ENCODE peak calls at places on chromosomes 3 and 15, in five cellular contexts. I is HepG2, Z is K562, K is GM12878, B is H1. M is an unnamed sample.

GRCh38 chr15:44738340-44738984 is 2.1 kb downstream of the TRIM69 start:
- DNase-seq in B (no peak), I (peak), Z (peak), K (no peak), M (no peak)

GRCh38 chr3:150763122-150763840 is at the start of gene SIAH2:
- DNase-seq in Z (peak), I (peak), B (peak), K (peak), M (peak)

GRCh38 chr3:150743508-150743907 is 19.5 kb downstream of the SIAH2 start:
- DNase-seq in K (no peak), Z (no peak), B (no peak), I (no peak), M (no peak)

GRCh38 chr15:71707230-71708051 is 102.9 kb upstream of the NR2E3 start:
- DNase-seq in Z (no peak), I (no peak), B (no peak), K (no peak), M (no peak)

GRCh38 chr3:10390641-10391373 is 69.9 kb upstream of the SEC13 start:
- DNase-seq in K (no peak), I (no peak), Z (no peak), B (no peak), M (no peak)

GRCh38 chr3:123732447-123732846 is 147.6 kb upstream of the HACD2 start:
- DNase-seq in K (no peak), B (no peak), I (peak), Z (no peak), M (no peak)

GRCh38 chr3:59327324-59327939 is 277.6 kb upstream of the CFAP20DC start:
- DNase-seq in K (no peak), Z (no peak), B (no peak), I (no peak), M (no peak)

GRCh38 chr15:69459063-69459462 is 6.4 kb downstream of the RPLP1 start:
- DNase-seq in K (no peak), I (no peak), Z (no peak), B (no peak), M (no peak)

GRCh38 chr3:194235160-194235559 is 99.2 kb downstream of the HES1 start:
- DNase-seq in Z (no peak), B (peak), K (no peak), I (no peak), M (no peak)

GRCh38 chr3:31980530-31981205 is 394 bp downstream of the OSBPL10 start:
- DNase-seq in I (peak), B (peak), K (no peak), Z (no peak), M (peak)

GRCh38 chr3:159987291-159987711 is 1.3 kb upstream of the IL12A start:
- DNase-seq in Z (no peak), I (no peak), K (no peak), B (no peak), M (no peak)

GRCh38 chr15:27268923-27269322 is 297.9 kb downstream of the GABRG3 start:
- DNase-seq in Z (no peak), B (no peak), I (no peak), K (no peak), M (no peak)

GRCh38 chr15:78312956-78313355 is 13.5 kb upstream of the SKIC8 start:
- DNase-seq in K (no peak), B (no peak), I (no peak), Z (no peak), M (no peak)

GRCh38 chr15:38373016-38373415 is 80.9 kb upstream of the FAM98B start:
- DNase-seq in B (no peak), I (no peak), K (no peak), Z (no peak), M (no peak)

GRCh38 chr3:179244874-179245273 is 6.0 kb downstream of the KCNMB3 start:
- DNase-seq in I (no peak), B (no peak), Z (no peak), K (no peak), M (no peak)

GRCh38 chr3:43309372-43310305 is 23.3 kb downstream of the SNRK start:
- DNase-seq in I (no peak), Z (no peak), B (no peak), K (no peak), M (no peak)

GRCh38 chr3:135565481-135565880 is 400.0 kb upstream of the PPP2R3A start:
- DNase-seq in K (no peak), Z (no peak), I (no peak), B (no peak), M (no peak)

GRCh38 chr15:91182096-91182495 is 82.0 kb downstream of the SV2B start:
- DNase-seq in Z (no peak), I (no peak), B (no peak), K (no peak), M (no peak)

GRCh38 chr15:91192285-91193058 is 92.4 kb downstream of the SV2B start:
- DNase-seq in B (no peak), I (no peak), K (no peak), Z (no peak), M (no peak)

GRCh38 chr15:91184441-91184840 is 84.4 kb downstream of the SV2B start:
- DNase-seq in K (no peak), I (no peak), B (no peak), Z (no peak), M (no peak)

GRCh38 chr15:91183630-91184029 is 83.6 kb downstream of the SV2B start:
- DNase-seq in B (no peak), I (no peak), Z (no peak), K (no peak), M (no peak)

GRCh38 chr15:91186892-91187644 is 87.0 kb downstream of the SV2B start:
- DNase-seq in B (no peak), I (peak), K (no peak), Z (no peak), M (no peak)
- TF ChIP-seq ATF2 in B (no peak), I (no peak), K (no peak), Z (no peak), M (no peak)

GRCh38 chr3:109035082-109035481 is 81.4 kb upstream of the GUCA1C start:
- DNase-seq in B (no peak), I (no peak), Z (no peak), K (no peak), M (no peak)

GRCh38 chr3:109028753-109029152 is 75.1 kb upstream of the GUCA1C start:
- DNase-seq in Z (no peak), I (no peak), B (no peak), K (no peak), M (no peak)

GRCh38 chr3:109033000-109033660 is 79.5 kb upstream of the GUCA1C start:
- DNase-seq in I (no peak), K (no peak), B (no peak), Z (no peak), M (no peak)
- TF ChIP-seq ATF2 in I (no peak), K (no peak), B (no peak), Z (no peak), M (no peak)

GRCh38 chr3:72010044-72010443 is 225.1 kb upstream of the PROK2 start:
- DNase-seq in I (no peak), K (no peak), Z (no peak), B (no peak), M (no peak)
- TF ChIP-seq ATF2 in I (no peak), K (no peak), Z (no peak), B (no peak), M (no peak)

DNA sequence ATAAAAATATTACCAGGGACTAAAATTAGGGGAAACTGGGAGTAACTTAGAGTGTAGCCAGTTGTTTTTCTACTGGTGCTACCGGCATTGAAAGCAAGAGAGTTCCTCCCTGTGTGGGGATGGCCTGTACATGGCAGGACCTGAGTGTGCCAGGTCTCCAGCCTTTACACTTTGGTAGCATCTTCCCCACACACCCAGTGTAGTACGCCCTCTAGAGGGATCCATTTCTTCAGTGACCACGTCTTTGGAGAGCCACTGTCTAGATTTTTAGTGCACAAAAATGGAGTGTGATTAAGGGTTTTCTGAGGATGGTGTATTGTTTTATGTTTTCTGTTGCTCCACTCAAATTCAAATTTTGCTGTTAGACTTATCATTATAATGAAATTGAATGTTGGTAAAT is 507.0 kb upstream of the TPRG1 start:
- DNase-seq in I (peak), K (no peak), Z (peak), B (no peak), M (peak)
- TF ChIP-seq ATF2 in I (no peak), K (no peak), Z (no peak), B (no peak), M (no peak)

GRCh38 chr3:78497025-78497424 is 1270.8 kb downstream of the ROBO1 start:
- DNase-seq in K (no peak), B (no peak), I (no peak), Z (no peak), M (no peak)

GRCh38 chr3:78496458-78496857 is 1271.3 kb downstream of the ROBO1 start:
- DNase-seq in Z (no peak), K (no peak), I (no peak), B (no peak), M (no peak)

GRCh38 chr3:78494831-78495230 is 1273.0 kb downstream of the ROBO1 start:
- DNase-seq in Z (no peak), K (no peak), I (no peak), B (no peak), M (no peak)

GRCh38 chr3:78495326-78495725 is 1272.5 kb downstream of the ROBO1 start:
- DNase-seq in K (no peak), Z (no peak), B (no peak), I (no peak), M (no peak)

GRCh38 chr3:78497692-78498091 is 1270.1 kb downstream of the ROBO1 start:
- DNase-seq in I (no peak), B (no peak), K (no peak), Z (no peak), M (no peak)
- TF ChIP-seq ATF2 in I (no peak), B (no peak), K (no peak), Z (no peak), M (no peak)